ENCODE peak calls at places on chromosomes 13 and 19, in six cellular contexts. H is mammary epithelial cell; W is effector memory CD4-positive, alpha-beta T cell; F is PC-3; J is lower lobe of right lung; A is neural progenitor cell. T is an unnamed sample.

GRCh38 chr13:92362717-92363116 is 863.9 kb upstream of the GPC6 start:
- DNase-seq in H (no peak), W (no peak), F (no peak), J (no peak), A (peak; percentile 3), T (no peak)

GRCh38 chr13:26053418-26053980 is 1.7 kb upstream of the SHISA2 start:
- DNase-seq in H (no peak), W (no peak), F (no peak), J (no peak), A (no peak), T (no peak)

GRCh38 chr13:91155512-91156114 is 191.9 kb upstream of the MIR17HG start:
- DNase-seq in H (no peak), W (no peak), F (peak; percentile 38), J (no peak), A (no peak), T (no peak)

GRCh38 chr19:30790048-30790680 is 418.0 kb downstream of the ZNF536 start:
- DNase-seq in H (no peak), W (no peak), F (no peak), J (no peak), A (no peak), T (no peak)

GRCh38 chr13:94494021-94494420 is 14.5 kb upstream of the DCT start:
- DNase-seq in H (no peak), W (no peak), F (no peak), J (no peak), A (no peak), T (no peak)

GRCh38 chr19:50036905-50037304 is 11.1 kb downstream of the ZNF473 start:
- DNase-seq in H (peak; percentile 63), W (no peak), F (peak; percentile 22), J (no peak), A (no peak), T (no peak)

GRCh38 chr19:49915271-49915670 is 13.7 kb upstream of the ATF5 start:
- DNase-seq in H (no peak), W (no peak), F (no peak), J (no peak), A (no peak), T (no peak)

GRCh38 chr13:86909318-86909717 is 761.9 kb upstream of the SLITRK5 start:
- DNase-seq in H (no peak), W (no peak), F (no peak), J (no peak), A (no peak), T (no peak)

GRCh38 chr19:43471091-43471490 is 5.7 kb upstream of the LYPD3 start:
- DNase-seq in H (peak; percentile 44), W (no peak), F (no peak), J (no peak), A (no peak), T (no peak)

GRCh38 chr13:109389892-109390345 is 396.5 kb downstream of the IRS2 start:
- DNase-seq in H (peak; percentile 21), W (no peak), F (no peak), J (no peak), A (no peak), T (no peak)

GRCh38 chr13:72886272-72887062 is 104.5 kb downstream of the PIBF1 start:
- DNase-seq in H (no peak), W (no peak), F (no peak), J (no peak), A (no peak), T (no peak)

GRCh38 chr13:99307247-99307646 is at the start of gene GPR183:
- DNase-seq in H (no peak), W (no peak), F (no peak), J (no peak), A (no peak), T (no peak)

GRCh38 chr13:95636853-95637252 is 7.7 kb downstream of the DZIP1 start:
- DNase-seq in H (no peak), W (no peak), F (no peak), J (no peak), A (no peak), T (no peak)

GRCh38 chr13:99459101-99459500 is 42.2 kb upstream of the TM9SF2 start:
- DNase-seq in H (no peak), W (no peak), F (no peak), J (no peak), A (no peak), T (no peak)

GRCh38 chr13:109717686-109718085 is 68.7 kb downstream of the IRS2 start:
- DNase-seq in H (no peak), W (no peak), F (no peak), J (no peak), A (no peak), T (no peak)

GRCh38 chr19:6788896-6789295 is 16.4 kb downstream of the VAV1 start:
- DNase-seq in H (no peak), W (no peak), F (no peak), J (no peak), A (no peak), T (no peak)

GRCh38 chr19:16297575-16298178 is 26.9 kb upstream of the KLF2 start:
- DNase-seq in H (no peak), W (no peak), F (peak; percentile 12), J (no peak), A (no peak), T (no peak)

GRCh38 chr13:23618341-23618740 is 48.1 kb downstream of the TNFRSF19 start:
- DNase-seq in H (peak; percentile 96), W (no peak), F (peak; percentile 58), J (no peak), A (no peak), T (no peak)

GRCh38 chr19:34317311-34317927 is 47.6 kb upstream of the GPI start:
- DNase-seq in H (peak; percentile 13), W (peak; percentile 17), F (no peak), J (no peak), A (no peak), T (no peak)

DNA sequence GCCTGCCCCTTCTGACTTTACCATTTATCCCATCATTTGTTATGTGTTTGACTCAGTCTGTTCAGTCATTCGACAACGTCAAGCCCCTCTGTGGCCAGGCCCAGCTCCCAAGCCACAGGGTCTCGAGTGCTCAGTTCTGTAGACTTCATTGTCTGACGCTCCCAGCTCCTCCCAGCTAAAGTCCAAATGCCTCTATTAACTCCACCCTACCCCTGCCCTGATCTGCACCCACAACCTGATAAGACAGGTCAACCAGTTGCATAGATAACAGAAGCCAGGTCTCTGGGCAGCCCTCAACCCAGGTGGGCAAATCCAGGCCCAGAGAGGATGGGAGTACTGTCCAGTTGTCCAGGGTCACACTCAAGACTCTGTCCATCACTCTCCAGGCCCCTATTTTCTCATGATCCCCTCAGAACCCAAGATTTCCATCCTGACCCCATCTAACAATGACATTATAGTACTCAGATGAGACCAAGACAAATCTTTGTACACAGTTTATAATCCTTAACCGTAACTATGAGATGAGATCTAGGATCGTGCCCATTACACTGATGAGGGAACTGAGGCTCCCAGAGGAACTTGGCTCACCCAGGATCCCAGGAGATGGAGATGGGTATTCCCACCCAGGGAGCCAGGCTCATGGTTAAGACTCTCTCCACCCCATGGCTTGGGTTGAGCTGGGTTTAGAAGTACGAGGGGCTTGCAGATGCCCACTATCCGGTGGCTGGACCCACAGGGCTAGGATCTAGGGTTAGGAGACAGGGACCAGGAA is 1.1 kb downstream of the TM6SF2 start:
- DNase-seq in H (no peak), W (no peak), F (no peak), J (no peak), A (no peak), T (no peak)
- H3K36me3 ChIP-seq in H (no peaks in the 10 kb centered on the region), W (peaks cover 8% of the 10 kb centered on the region), F (peaks cover 5% of the 10 kb centered on the region), J (peaks cover 17% of the 10 kb centered on the region), A (no peaks in the 10 kb centered on the region), T (peaks cover 24% of the 10 kb centered on the region)

GRCh38 chr13:64274481-64275217 is 2859.0 kb upstream of the PCDH20 start:
- DNase-seq in H (no peak), W (no peak), F (no peak), J (no peak), A (no peak), T (no peak)
- H3K4me1 ChIP-seq in H (peaks cover 3% of the 10 kb centered on the region), W (no peaks in the 10 kb centered on the region), F (peaks cover 11% of the 10 kb centered on the region), J (no peaks in the 10 kb centered on the region), A (no peaks in the 10 kb centered on the region), T (no peaks in the 10 kb centered on the region)

GRCh38 chr19:39372941-39373340 is 18.0 kb downstream of the PAF1 start:
- DNase-seq in H (no peak), W (no peak), F (no peak), J (no peak), A (no peak), T (no peak)

GRCh38 chr19:39369200-39369599 is 21.7 kb downstream of the PAF1 start:
- DNase-seq in H (no peak), W (no peak), F (no peak), J (no peak), A (no peak), T (no peak)

GRCh38 chr19:39370735-39371134 is 20.2 kb downstream of the PAF1 start:
- DNase-seq in H (no peak), W (no peak), F (peak; percentile 8), J (no peak), A (no peak), T (no peak)

GRCh38 chr19:39375929-39376328 is 15.0 kb downstream of the PAF1 start:
- DNase-seq in H (no peak), W (no peak), F (no peak), J (no peak), A (no peak), T (no peak)

GRCh38 chr19:39372047-39372802 is 18.7 kb downstream of the PAF1 start:
- DNase-seq in H (peak; percentile 20), W (no peak), F (no peak), J (peak; percentile 56), A (no peak), T (no peak)
- H3K36me3 ChIP-seq in H (peaks cover 20% of the 10 kb centered on the region), W (peaks cover 59% of the 10 kb centered on the region), F (no peaks in the 10 kb centered on the region), J (peaks cover 86% of the 10 kb centered on the region), A (no peaks in the 10 kb centered on the region), T (peaks cover 85% of the 10 kb centered on the region)

DNA sequence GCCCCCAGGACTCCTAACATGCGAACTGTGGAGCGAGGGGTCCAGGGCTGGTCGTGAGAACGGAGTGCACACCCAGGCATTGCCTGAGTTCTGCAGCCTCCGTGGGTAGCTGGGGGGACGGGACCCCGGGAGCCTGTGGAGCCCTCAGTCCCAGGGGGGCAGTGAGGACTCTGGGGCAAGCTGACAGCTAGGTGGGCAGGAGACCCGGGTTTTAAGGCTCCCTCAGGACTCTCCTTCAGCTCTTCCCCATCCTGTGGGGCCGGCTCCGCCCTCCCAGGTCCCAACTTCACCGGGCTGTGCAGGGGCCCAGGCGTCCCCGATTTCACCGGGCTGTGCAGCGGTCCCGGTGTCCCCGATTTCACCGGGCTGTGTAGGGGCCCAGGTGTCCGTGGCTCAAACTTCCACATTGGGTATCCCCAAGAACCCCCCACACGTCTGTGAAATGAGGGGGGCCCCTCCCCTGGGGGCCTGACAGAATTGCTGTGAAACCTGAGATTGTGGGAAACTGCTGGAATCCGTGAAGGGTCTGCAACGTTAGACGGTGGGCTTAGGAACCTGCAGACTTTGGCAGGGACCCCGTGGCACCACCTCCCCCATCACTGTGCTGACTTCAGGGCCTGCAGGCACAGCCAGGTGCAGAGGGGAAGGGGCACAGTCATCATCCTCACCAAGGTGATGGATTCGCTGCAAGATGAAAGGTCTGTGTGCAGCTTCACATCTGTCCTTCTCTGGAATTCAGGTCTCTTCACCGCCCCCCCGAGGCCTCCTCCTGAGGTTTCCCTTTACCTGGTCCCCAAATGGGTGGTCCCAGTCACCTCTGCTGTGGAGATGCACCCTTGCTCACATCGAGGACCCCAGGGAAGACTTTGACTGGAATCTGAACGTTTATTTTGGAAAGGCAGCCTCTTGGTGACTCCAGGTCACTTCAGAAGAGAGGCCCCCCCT is 73.2 kb upstream of the MCF2L start:
- DNase-seq in H (no peak), W (no peak), F (no peak), J (peak; percentile 42), A (no peak), T (no peak)
- H3K4me1 ChIP-seq in H (peaks cover 3% of the 10 kb centered on the region), W (peaks cover 10% of the 10 kb centered on the region), F (no peaks in the 10 kb centered on the region), J (peaks cover 28% of the 10 kb centered on the region), A (peaks cover 47% of the 10 kb centered on the region), T (peaks cover 22% of the 10 kb centered on the region)

GRCh38 chr19:58268344-58268743 is 10.4 kb upstream of the ZNF8 start:
- DNase-seq in H (no peak), W (no peak), F (no peak), J (no peak), A (no peak), T (no peak)
- H3K36me3 ChIP-seq in H (no peaks in the 10 kb centered on the region), W (peaks cover 16% of the 10 kb centered on the region), F (peaks cover 62% of the 10 kb centered on the region), J (peaks cover 3% of the 10 kb centered on the region), A (peaks cover 27% of the 10 kb centered on the region), T (peaks cover 28% of the 10 kb centered on the region)

T was measured in NT2/D1.